ENCODE peak calls at places on chromosomes 1 and 21, in eight cellular contexts. One of them, this sample, is unnamed.

GRCh38 chr1:203678943-203679661 is 52.5 kb downstream of the ATP2B4 start:
- DNase-seq in T-helper 17 cell: no peak
- DNase-seq in stimulated activated CD8-positive, alpha-beta memory T cell treated with anti-CD3 and anti-CD28 coated beads, Interleukin-12 subunit alpha, Interleukin-12 subunit beta, amount 100 ng/mL, for 1 hour: no peak
- DNase-seq in HCEC 1CT: no peak
- DNase-seq in non-pigmented ciliary epithelial cell: no peak
- DNase-seq in GM12892: no peak
- DNase-seq in fibroblast of lung: no peak
- DNase-seq in NCI-H1092: no peak
- DNase-seq in this sample: no peak

GRCh38 chr1:151371744-151372410 is 628 bp downstream of the SELENBP1 start:
- DNase-seq in T-helper 17 cell: no peak
- DNase-seq in stimulated activated CD8-positive, alpha-beta memory T cell treated with anti-CD3 and anti-CD28 coated beads, Interleukin-12 subunit alpha, Interleukin-12 subunit beta, amount 100 ng/mL, for 1 hour: no peak
- DNase-seq in HCEC 1CT: peak
- DNase-seq in non-pigmented ciliary epithelial cell: no peak
- DNase-seq in GM12892: no peak
- DNase-seq in fibroblast of lung: peak
- DNase-seq in NCI-H1092: peak
- DNase-seq in this sample: no peak

GRCh38 chr1:9902060-9902452 is 8.0 kb downstream of the CTNNBIP1 start:
- DNase-seq in T-helper 17 cell: no peak
- DNase-seq in stimulated activated CD8-positive, alpha-beta memory T cell treated with anti-CD3 and anti-CD28 coated beads, Interleukin-12 subunit alpha, Interleukin-12 subunit beta, amount 100 ng/mL, for 1 hour: no peak
- DNase-seq in HCEC 1CT: no peak
- DNase-seq in non-pigmented ciliary epithelial cell: no peak
- DNase-seq in GM12892: no peak
- DNase-seq in fibroblast of lung: no peak
- DNase-seq in NCI-H1092: no peak
- DNase-seq in this sample: no peak

GRCh38 chr21:16605588-16605987 is 875.8 kb downstream of the USP25 start:
- DNase-seq in T-helper 17 cell: no peak
- DNase-seq in stimulated activated CD8-positive, alpha-beta memory T cell treated with anti-CD3 and anti-CD28 coated beads, Interleukin-12 subunit alpha, Interleukin-12 subunit beta, amount 100 ng/mL, for 1 hour: no peak
- DNase-seq in HCEC 1CT: no peak
- DNase-seq in non-pigmented ciliary epithelial cell: no peak
- DNase-seq in GM12892: no peak
- DNase-seq in fibroblast of lung: peak
- DNase-seq in NCI-H1092: no peak
- DNase-seq in this sample: no peak

GRCh38 chr1:178055779-178056471 is 38.0 kb upstream of the RASAL2 start:
- DNase-seq in T-helper 17 cell: no peak
- DNase-seq in stimulated activated CD8-positive, alpha-beta memory T cell treated with anti-CD3 and anti-CD28 coated beads, Interleukin-12 subunit alpha, Interleukin-12 subunit beta, amount 100 ng/mL, for 1 hour: no peak
- DNase-seq in HCEC 1CT: peak
- DNase-seq in non-pigmented ciliary epithelial cell: no peak
- DNase-seq in GM12892: peak
- DNase-seq in fibroblast of lung: peak
- DNase-seq in NCI-H1092: no peak
- DNase-seq in this sample: peak

GRCh38 chr1:180248731-180249681 is 18.9 kb downstream of the LHX4 start:
- DNase-seq in T-helper 17 cell: no peak
- DNase-seq in stimulated activated CD8-positive, alpha-beta memory T cell treated with anti-CD3 and anti-CD28 coated beads, Interleukin-12 subunit alpha, Interleukin-12 subunit beta, amount 100 ng/mL, for 1 hour: no peak
- DNase-seq in HCEC 1CT: no peak
- DNase-seq in non-pigmented ciliary epithelial cell: no peak
- DNase-seq in GM12892: no peak
- DNase-seq in fibroblast of lung: no peak
- DNase-seq in NCI-H1092: peak
- DNase-seq in this sample: no peak

GRCh38 chr1:228989992-228990827 is 254.9 kb downstream of the RHOU start:
- DNase-seq in T-helper 17 cell: no peak
- DNase-seq in stimulated activated CD8-positive, alpha-beta memory T cell treated with anti-CD3 and anti-CD28 coated beads, Interleukin-12 subunit alpha, Interleukin-12 subunit beta, amount 100 ng/mL, for 1 hour: no peak
- DNase-seq in HCEC 1CT: no peak
- DNase-seq in non-pigmented ciliary epithelial cell: no peak
- DNase-seq in GM12892: no peak
- DNase-seq in fibroblast of lung: no peak
- DNase-seq in NCI-H1092: peak
- DNase-seq in this sample: no peak

GRCh38 chr1:109501644-109502367 is 7.7 kb downstream of the AMIGO1 start:
- DNase-seq in T-helper 17 cell: no peak
- DNase-seq in stimulated activated CD8-positive, alpha-beta memory T cell treated with anti-CD3 and anti-CD28 coated beads, Interleukin-12 subunit alpha, Interleukin-12 subunit beta, amount 100 ng/mL, for 1 hour: no peak
- DNase-seq in HCEC 1CT: no peak
- DNase-seq in non-pigmented ciliary epithelial cell: no peak
- DNase-seq in GM12892: no peak
- DNase-seq in fibroblast of lung: no peak
- DNase-seq in NCI-H1092: no peak
- DNase-seq in this sample: no peak

GRCh38 chr1:115980998-115981993 is 5.0 kb downstream of the SLC22A15 start:
- DNase-seq in T-helper 17 cell: no peak
- DNase-seq in stimulated activated CD8-positive, alpha-beta memory T cell treated with anti-CD3 and anti-CD28 coated beads, Interleukin-12 subunit alpha, Interleukin-12 subunit beta, amount 100 ng/mL, for 1 hour: no peak
- DNase-seq in HCEC 1CT: peak
- DNase-seq in non-pigmented ciliary epithelial cell: no peak
- DNase-seq in GM12892: no peak
- DNase-seq in fibroblast of lung: peak
- DNase-seq in NCI-H1092: no peak
- DNase-seq in this sample: no peak

GRCh38 chr1:154352581-154353459 is 27.5 kb downstream of the ATP8B2 start:
- DNase-seq in T-helper 17 cell: peak
- DNase-seq in stimulated activated CD8-positive, alpha-beta memory T cell treated with anti-CD3 and anti-CD28 coated beads, Interleukin-12 subunit alpha, Interleukin-12 subunit beta, amount 100 ng/mL, for 1 hour: no peak
- DNase-seq in HCEC 1CT: peak
- DNase-seq in non-pigmented ciliary epithelial cell: no peak
- DNase-seq in GM12892: no peak
- DNase-seq in fibroblast of lung: peak
- DNase-seq in NCI-H1092: no peak
- DNase-seq in this sample: no peak

GRCh38 chr1:99784809-99785255 is 18.4 kb upstream of the FRRS1 start:
- DNase-seq in T-helper 17 cell: no peak
- DNase-seq in stimulated activated CD8-positive, alpha-beta memory T cell treated with anti-CD3 and anti-CD28 coated beads, Interleukin-12 subunit alpha, Interleukin-12 subunit beta, amount 100 ng/mL, for 1 hour: no peak
- DNase-seq in HCEC 1CT: no peak
- DNase-seq in non-pigmented ciliary epithelial cell: no peak
- DNase-seq in GM12892: no peak
- DNase-seq in fibroblast of lung: no peak
- DNase-seq in NCI-H1092: no peak
- DNase-seq in this sample: no peak

GRCh38 chr1:208654241-208654640 is 410.1 kb upstream of the PLXNA2 start:
- DNase-seq in T-helper 17 cell: no peak
- DNase-seq in stimulated activated CD8-positive, alpha-beta memory T cell treated with anti-CD3 and anti-CD28 coated beads, Interleukin-12 subunit alpha, Interleukin-12 subunit beta, amount 100 ng/mL, for 1 hour: no peak
- DNase-seq in HCEC 1CT: peak
- DNase-seq in non-pigmented ciliary epithelial cell: peak
- DNase-seq in GM12892: no peak
- DNase-seq in fibroblast of lung: peak
- DNase-seq in NCI-H1092: peak
- DNase-seq in this sample: no peak

GRCh38 chr21:17775431-17776126 is 43.6 kb downstream of the C21orf91 start:
- DNase-seq in T-helper 17 cell: peak
- DNase-seq in stimulated activated CD8-positive, alpha-beta memory T cell treated with anti-CD3 and anti-CD28 coated beads, Interleukin-12 subunit alpha, Interleukin-12 subunit beta, amount 100 ng/mL, for 1 hour: no peak
- DNase-seq in HCEC 1CT: no peak
- DNase-seq in non-pigmented ciliary epithelial cell: no peak
- DNase-seq in GM12892: no peak
- DNase-seq in fibroblast of lung: no peak
- DNase-seq in NCI-H1092: no peak
- DNase-seq in this sample: no peak

GRCh38 chr1:117146067-117146466 is 24.5 kb upstream of the TRIM45 start:
- DNase-seq in T-helper 17 cell: no peak
- DNase-seq in stimulated activated CD8-positive, alpha-beta memory T cell treated with anti-CD3 and anti-CD28 coated beads, Interleukin-12 subunit alpha, Interleukin-12 subunit beta, amount 100 ng/mL, for 1 hour: no peak
- DNase-seq in HCEC 1CT: no peak
- DNase-seq in non-pigmented ciliary epithelial cell: no peak
- DNase-seq in GM12892: no peak
- DNase-seq in fibroblast of lung: no peak
- DNase-seq in NCI-H1092: no peak
- DNase-seq in this sample: no peak

GRCh38 chr1:182193908-182194550 is 132.5 kb upstream of the ZNF648 start:
- DNase-seq in T-helper 17 cell: no peak
- DNase-seq in stimulated activated CD8-positive, alpha-beta memory T cell treated with anti-CD3 and anti-CD28 coated beads, Interleukin-12 subunit alpha, Interleukin-12 subunit beta, amount 100 ng/mL, for 1 hour: no peak
- DNase-seq in HCEC 1CT: peak
- DNase-seq in non-pigmented ciliary epithelial cell: no peak
- DNase-seq in GM12892: no peak
- DNase-seq in fibroblast of lung: peak
- DNase-seq in NCI-H1092: no peak
- DNase-seq in this sample: no peak

GRCh38 chr1:159000070-159000409 is 9.7 kb upstream of the IFI16 start:
- DNase-seq in T-helper 17 cell: no peak
- DNase-seq in stimulated activated CD8-positive, alpha-beta memory T cell treated with anti-CD3 and anti-CD28 coated beads, Interleukin-12 subunit alpha, Interleukin-12 subunit beta, amount 100 ng/mL, for 1 hour: no peak
- DNase-seq in HCEC 1CT: no peak
- DNase-seq in non-pigmented ciliary epithelial cell: no peak
- DNase-seq in GM12892: no peak
- DNase-seq in fibroblast of lung: no peak
- DNase-seq in NCI-H1092: no peak
- DNase-seq in this sample: no peak

GRCh38 chr1:161081151-161081405 is 8.3 kb downstream of the NECTIN4 start:
- DNase-seq in T-helper 17 cell: no peak
- DNase-seq in stimulated activated CD8-positive, alpha-beta memory T cell treated with anti-CD3 and anti-CD28 coated beads, Interleukin-12 subunit alpha, Interleukin-12 subunit beta, amount 100 ng/mL, for 1 hour: no peak
- DNase-seq in HCEC 1CT: peak
- DNase-seq in non-pigmented ciliary epithelial cell: no peak
- DNase-seq in GM12892: no peak
- DNase-seq in fibroblast of lung: peak
- DNase-seq in NCI-H1092: no peak
- DNase-seq in this sample: no peak

This sample was measured in GM12891.